ENCODE peak calls at places on chromosomes 2 and 18, in four cellular contexts. S, I, W and Y are unnamed samples.

GRCh38 chr2:236935131-236935530 is 150.6 kb upstream of the COPS8 start:
- DNase-seq in S (no peak), I (no peak), W (no peak), Y (no peak)

GRCh38 chr2:120862254-120863172 is 126.8 kb downstream of the GLI2 start:
- DNase-seq in S (no peak), I (no peak), W (no peak), Y (no peak)

GRCh38 chr2:136238552-136239346 is 120.8 kb upstream of the CXCR4 start:
- DNase-seq in S (peak; percentile 4), I (no peak), W (peak; percentile 66), Y (no peak)

GRCh38 chr2:141021109-141021508 is 1109.7 kb downstream of the LRP1B start:
- DNase-seq in S (peak; percentile 78), I (no peak), W (no peak), Y (no peak)

GRCh38 chr2:20482711-20483110 is 35.8 kb downstream of the RHOB start:
- DNase-seq in S (no peak), I (no peak), W (no peak), Y (no peak)

GRCh38 chr2:43199492-43200481 is 26.6 kb downstream of the ZFP36L2 start:
- DNase-seq in S (peak; percentile 15), I (no peak), W (peak; percentile 83), Y (peak; percentile 51)

GRCh38 chr2:132519566-132519965 is 103.0 kb downstream of the GPR39 start:
- DNase-seq in S (no peak), I (no peak), W (no peak), Y (no peak)

GRCh38 chr2:203650860-203651613 is 55.4 kb upstream of the CD28 start:
- DNase-seq in S (peak; percentile 54), I (no peak), W (peak; percentile 73), Y (no peak)

GRCh38 chr2:83782122-83782521 is 677.0 kb downstream of the SUCLG1 start:
- DNase-seq in S (no peak), I (no peak), W (peak; percentile 38), Y (no peak)

GRCh38 chr2:181176540-181176939 is 196.1 kb downstream of the UBE2E3 start:
- DNase-seq in S (no peak), I (no peak), W (no peak), Y (no peak)

GRCh38 chr2:60414731-60415130 is 138.7 kb downstream of the BCL11A start:
- DNase-seq in S (peak; percentile 70), I (no peak), W (no peak), Y (no peak)

GRCh38 chr2:197515277-197515797 is 529 bp upstream of the MOB4 start:
- DNase-seq in S (peak; percentile 31), I (peak; percentile 6), W (no peak), Y (no peak)

GRCh38 chr2:102451968-102452367 is 21.1 kb upstream of the SLC9A4 start:
- DNase-seq in S (no peak), I (no peak), W (peak; percentile 6), Y (no peak)

DNA sequence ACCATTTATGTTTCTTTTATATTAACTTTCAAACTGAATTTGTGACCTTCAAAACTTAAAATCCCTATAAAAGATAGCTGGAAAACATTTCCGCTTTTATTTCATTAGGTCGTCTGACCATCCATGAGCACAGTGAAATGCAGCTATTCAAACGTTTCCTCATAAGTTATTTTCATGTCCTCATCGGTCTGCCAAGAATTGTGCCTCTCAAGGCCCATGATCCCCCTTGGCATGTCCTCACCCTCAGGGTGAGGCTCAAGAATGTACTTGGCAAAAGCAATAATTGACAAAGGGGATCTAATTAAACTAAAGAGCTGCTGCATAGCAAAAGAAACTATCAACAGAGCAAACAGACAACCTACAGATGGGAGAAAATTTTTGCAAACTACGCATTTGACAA is 12.4 kb downstream of the SLC66A2 start:
- DNase-seq in S (no peak), I (no peak), W (no peak), Y (no peak)
- H3K79me1 ChIP-seq in S (peaks cover 25% of the 10 kb centered on the region), I (peaks cover 13% of the 10 kb centered on the region), W (no peaks in the 10 kb centered on the region), Y (no peaks in the 10 kb centered on the region)

GRCh38 chr18:70333757-70334156 is 44.9 kb downstream of the SOCS6 start:
- DNase-seq in S (peak; percentile 100), I (no peak), W (peak; percentile 74), Y (no peak)
- H4K8ac ChIP-seq in S (no peak overlapping the region), I (no peak overlapping the region), W (no peak overlapping the region), Y (no peak overlapping the region)

GRCh38 chr18:48597671-48598070 is 58.8 kb downstream of the CTIF start:
- DNase-seq in S (no peak), I (no peak), W (no peak), Y (no peak)

GRCh38 chr18:48594725-48595124 is 55.9 kb downstream of the CTIF start:
- DNase-seq in S (no peak), I (no peak), W (no peak), Y (no peak)

GRCh38 chr18:48592540-48592939 is 53.7 kb downstream of the CTIF start:
- DNase-seq in S (no peak), I (no peak), W (no peak), Y (no peak)

GRCh38 chr18:48597110-48597509 is 58.3 kb downstream of the CTIF start:
- DNase-seq in S (no peak), I (no peak), W (no peak), Y (no peak)

DNA sequence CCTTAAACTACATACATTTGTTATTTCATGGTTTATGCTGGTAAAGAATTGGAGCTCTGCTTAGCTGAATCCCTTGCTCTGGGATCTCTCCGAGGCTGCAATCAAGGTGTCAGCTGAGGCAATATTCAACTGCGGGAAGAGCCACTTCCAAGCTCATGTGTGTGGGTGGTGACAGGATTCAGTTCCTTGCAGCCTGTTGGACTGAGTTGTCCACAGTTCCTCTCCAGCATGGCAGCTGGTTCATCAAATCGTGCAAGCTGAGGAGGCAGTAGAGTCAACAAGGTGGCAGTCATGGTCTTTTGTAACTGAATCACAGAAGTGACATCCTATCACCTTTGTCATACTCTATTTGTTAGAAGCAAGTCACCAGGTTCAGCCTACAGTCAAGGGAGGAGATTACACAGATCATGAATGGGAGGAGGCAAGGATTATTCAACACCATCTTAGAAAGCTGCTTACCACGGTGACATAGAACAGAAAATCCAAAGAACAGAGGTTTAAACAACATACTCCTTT is 56.9 kb downstream of the CTIF start:
- DNase-seq in S (no peak), I (no peak), W (no peak), Y (no peak)
- H3K79me1 ChIP-seq in S (peaks cover 53% of the 10 kb centered on the region), I (no peaks in the 10 kb centered on the region), W (peaks cover 6% of the 10 kb centered on the region), Y (no peaks in the 10 kb centered on the region)

DNA sequence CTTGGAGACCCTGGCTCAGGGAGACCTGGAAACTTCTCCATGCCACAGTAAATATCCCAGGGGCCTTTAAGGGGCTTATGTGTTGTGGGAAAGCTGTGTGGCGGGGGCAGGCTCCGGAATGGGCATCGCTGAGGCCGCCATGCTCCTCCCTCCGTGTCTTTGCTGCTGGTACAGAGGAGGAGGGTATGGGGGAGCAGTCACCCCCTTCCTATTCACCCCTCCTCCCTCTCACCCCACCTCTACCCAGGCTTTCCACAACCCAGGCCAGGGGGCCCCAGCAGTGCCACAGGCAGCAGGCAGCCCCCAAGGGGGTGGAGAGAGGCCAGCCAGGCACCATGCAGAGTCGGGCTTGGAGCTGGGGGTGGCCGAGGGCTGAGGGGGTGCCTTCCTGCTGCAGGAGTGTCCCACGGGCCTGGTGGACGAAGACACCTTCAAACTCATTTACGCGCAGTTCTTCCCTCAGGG is 28.0 kb upstream of the FAHD2A start:
- DNase-seq in S (no peak), I (no peak), W (no peak), Y (no peak)
- H4K8ac ChIP-seq in S (no peak overlapping the region), I (no peak overlapping the region), W (no peak overlapping the region), Y (no peak overlapping the region)

GRCh38 chr18:48781041-48781989 is 169.4 kb downstream of the SMAD7 start:
- DNase-seq in S (peak; percentile 39), I (peak; percentile 40), W (peak; percentile 80), Y (no peak)
- H3K79me1 ChIP-seq in S (peaks cover 22% of the 10 kb centered on the region), I (peaks cover 2% of the 10 kb centered on the region), W (peaks cover 1% of the 10 kb centered on the region), Y (no peaks in the 10 kb centered on the region)

GRCh38 chr2:219302412-219302968 is 6.7 kb downstream of the PTPRN start:
- DNase-seq in S (no peak), I (no peak), W (no peak), Y (no peak)
- H4K8ac ChIP-seq in S (no peak overlapping the region), I (no peak overlapping the region), W (no peak overlapping the region), Y (no peak overlapping the region)

GRCh38 chr2:235549735-235550377 is 56.0 kb downstream of the AGAP1 start:
- DNase-seq in S (no peak), I (no peak), W (no peak), Y (no peak)

GRCh38 chr2:235551965-235552364 is 58.1 kb downstream of the AGAP1 start:
- DNase-seq in S (peak; percentile 48), I (peak; percentile 9), W (peak; percentile 85), Y (peak; percentile 82)

GRCh38 chr2:235552671-235553070 is 58.8 kb downstream of the AGAP1 start:
- DNase-seq in S (no peak), I (no peak), W (no peak), Y (no peak)

GRCh38 chr2:235550946-235551345 is 57.1 kb downstream of the AGAP1 start:
- DNase-seq in S (no peak), I (no peak), W (no peak), Y (no peak)

DNA sequence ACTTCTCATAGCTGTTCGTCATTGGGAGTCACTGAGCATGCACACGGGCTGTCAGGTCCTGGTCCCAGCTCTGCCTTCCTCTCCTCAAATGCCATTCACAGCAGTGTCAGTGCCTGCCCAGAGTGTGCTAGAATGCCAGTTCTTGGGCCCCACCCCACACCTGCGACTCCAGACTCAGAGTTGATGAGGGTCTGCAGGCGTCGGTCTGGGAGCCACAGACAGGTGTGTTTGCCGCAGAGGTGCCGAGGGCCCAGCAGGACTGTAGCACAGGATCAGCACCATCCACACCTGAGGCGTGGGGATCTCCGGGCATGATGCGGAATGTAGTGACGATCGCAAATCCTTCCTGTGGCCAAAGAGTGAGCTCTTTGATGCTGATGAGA is 56.5 kb downstream of the AGAP1 start:
- DNase-seq in S (no peak), I (no peak), W (no peak), Y (no peak)
- H3K79me1 ChIP-seq in S (peaks cover 27% of the 10 kb centered on the region), I (peaks cover 11% of the 10 kb centered on the region), W (peaks cover 28% of the 10 kb centered on the region), Y (peaks cover 10% of the 10 kb centered on the region)

DNA sequence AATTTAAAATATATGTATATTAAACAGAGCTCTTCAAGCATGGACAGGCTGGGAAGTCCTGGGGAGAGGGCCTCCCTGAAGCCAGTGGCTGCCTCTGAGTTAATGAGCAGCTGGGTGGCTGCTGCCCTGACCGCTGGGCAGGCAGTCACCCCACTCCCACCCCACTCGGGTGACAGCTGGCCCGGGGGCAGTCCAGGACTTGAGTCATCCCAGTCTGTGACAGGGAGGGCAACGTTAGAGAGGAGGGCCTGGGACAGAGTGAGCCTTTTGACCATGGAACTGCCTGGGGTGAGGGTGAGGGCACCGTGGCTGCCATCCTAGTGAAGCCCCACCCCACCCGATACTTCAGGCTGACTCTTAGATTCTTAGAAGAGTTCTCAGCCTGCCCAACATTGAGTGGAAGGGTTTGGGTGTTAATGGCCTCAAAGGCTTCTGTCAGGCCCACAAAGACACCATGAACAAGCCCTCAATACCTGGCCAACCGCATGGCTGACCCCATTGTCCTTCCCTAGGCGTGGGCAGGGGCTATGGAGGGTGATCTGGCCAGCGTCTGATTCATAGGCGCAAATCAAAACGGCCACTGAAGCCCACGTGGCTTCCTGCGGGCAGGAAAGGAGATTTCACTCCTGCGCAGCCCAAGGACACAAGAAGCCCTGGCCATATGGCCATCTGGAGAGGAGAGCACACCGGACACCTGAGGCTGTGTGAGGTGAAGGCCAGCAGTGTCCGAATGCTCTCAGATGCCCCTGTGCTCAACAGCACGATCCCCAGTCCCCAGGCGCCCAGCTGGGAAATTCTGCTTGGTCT is 47.5 kb downstream of the MRPS5 start:
- DNase-seq in S (no peak), I (no peak), W (no peak), Y (no peak)
- H4K8ac ChIP-seq in S (no peak overlapping the region), I (no peak overlapping the region), W (no peak overlapping the region), Y (no peak overlapping the region)